ENCODE peak calls at places on chromosomes 1 and 21, in ten cellular contexts. One of them, this sample, is unnamed.

GRCh38 chr1:200512191-200512590 is 102.4 kb upstream of the ZNF281 start:
- DNase-seq in NCI-H1694 treated with DMSO at 0.1 percent for 48 hours: no peak
- DNase-seq in activated naive CD4-positive, alpha-beta T cell treated with Interleukin-2 at 50 U/mL for 16 hours: no peak
- DNase-seq in iPS-NIHi11: no peak
- DNase-seq in mucosa of descending colon: no peak
- DNase-seq in HT1080: peak
- DNase-seq in SK-MEL-5: no peak
- DNase-seq in astrocyte of the spinal cord: peak
- DNase-seq in cortex of kidney: no peak
- DNase-seq in anterior cingulate cortex: no peak
- DNase-seq in this sample: no peak

GRCh38 chr1:46492871-46493270 is 3.2 kb downstream of the DMBX1 start:
- DNase-seq in iPS-NIHi11: peak
- DNase-seq in anterior cingulate cortex: no peak
- DNase-seq in mucosa of descending colon: no peak
- DNase-seq in SK-MEL-5: no peak
- DNase-seq in cortex of kidney: no peak
- DNase-seq in NCI-H1694 treated with DMSO at 0.1 percent for 48 hours: no peak
- DNase-seq in astrocyte of the spinal cord: no peak
- DNase-seq in activated naive CD4-positive, alpha-beta T cell treated with Interleukin-2 at 50 U/mL for 16 hours: no peak
- DNase-seq in HT1080: no peak
- DNase-seq in this sample: no peak

GRCh38 chr1:26704629-26705028 is 8.8 kb downstream of the ARID1A start:
- DNase-seq in astrocyte of the spinal cord: no peak
- DNase-seq in SK-MEL-5: no peak
- DNase-seq in NCI-H1694 treated with DMSO at 0.1 percent for 48 hours: no peak
- DNase-seq in cortex of kidney: no peak
- DNase-seq in mucosa of descending colon: no peak
- DNase-seq in HT1080: no peak
- DNase-seq in activated naive CD4-positive, alpha-beta T cell treated with Interleukin-2 at 50 U/mL for 16 hours: no peak
- DNase-seq in anterior cingulate cortex: no peak
- DNase-seq in iPS-NIHi11: no peak
- DNase-seq in this sample: no peak

GRCh38 chr1:116409751-116410182 is 36.7 kb downstream of the ATP1A1 start:
- DNase-seq in SK-MEL-5: no peak
- DNase-seq in NCI-H1694 treated with DMSO at 0.1 percent for 48 hours: no peak
- DNase-seq in activated naive CD4-positive, alpha-beta T cell treated with Interleukin-2 at 50 U/mL for 16 hours: no peak
- DNase-seq in HT1080: no peak
- DNase-seq in mucosa of descending colon: no peak
- DNase-seq in cortex of kidney: no peak
- DNase-seq in astrocyte of the spinal cord: no peak
- DNase-seq in anterior cingulate cortex: no peak
- DNase-seq in iPS-NIHi11: no peak
- DNase-seq in this sample: no peak

GRCh38 chr1:5939268-5940060 is 52.8 kb downstream of the NPHP4 start:
- DNase-seq in anterior cingulate cortex: no peak
- DNase-seq in iPS-NIHi11: no peak
- DNase-seq in activated naive CD4-positive, alpha-beta T cell treated with Interleukin-2 at 50 U/mL for 16 hours: no peak
- DNase-seq in HT1080: no peak
- DNase-seq in cortex of kidney: no peak
- DNase-seq in mucosa of descending colon: no peak
- DNase-seq in NCI-H1694 treated with DMSO at 0.1 percent for 48 hours: no peak
- DNase-seq in astrocyte of the spinal cord: no peak
- DNase-seq in SK-MEL-5: no peak
- DNase-seq in this sample: no peak

GRCh38 chr1:145982010-145982723 is 14.2 kb downstream of the TXNIP start:
- DNase-seq in NCI-H1694 treated with DMSO at 0.1 percent for 48 hours: no peak
- DNase-seq in mucosa of descending colon: no peak
- DNase-seq in SK-MEL-5: no peak
- DNase-seq in anterior cingulate cortex: no peak
- DNase-seq in astrocyte of the spinal cord: no peak
- DNase-seq in iPS-NIHi11: no peak
- DNase-seq in cortex of kidney: no peak
- DNase-seq in HT1080: no peak
- DNase-seq in activated naive CD4-positive, alpha-beta T cell treated with Interleukin-2 at 50 U/mL for 16 hours: no peak
- DNase-seq in this sample: no peak

GRCh38 chr1:163162281-163162937 is 40.3 kb downstream of the RGS5 start:
- DNase-seq in HT1080: no peak
- DNase-seq in SK-MEL-5: no peak
- DNase-seq in mucosa of descending colon: no peak
- DNase-seq in cortex of kidney: no peak
- DNase-seq in activated naive CD4-positive, alpha-beta T cell treated with Interleukin-2 at 50 U/mL for 16 hours: no peak
- DNase-seq in astrocyte of the spinal cord: peak
- DNase-seq in iPS-NIHi11: no peak
- DNase-seq in NCI-H1694 treated with DMSO at 0.1 percent for 48 hours: no peak
- DNase-seq in anterior cingulate cortex: no peak
- DNase-seq in this sample: no peak

GRCh38 chr1:9078035-9078948 is 8.9 kb upstream of the SLC2A5 start:
- DNase-seq in iPS-NIHi11: no peak
- DNase-seq in NCI-H1694 treated with DMSO at 0.1 percent for 48 hours: no peak
- DNase-seq in cortex of kidney: no peak
- DNase-seq in mucosa of descending colon: no peak
- DNase-seq in HT1080: peak
- DNase-seq in activated naive CD4-positive, alpha-beta T cell treated with Interleukin-2 at 50 U/mL for 16 hours: no peak
- DNase-seq in anterior cingulate cortex: no peak
- DNase-seq in SK-MEL-5: peak
- DNase-seq in astrocyte of the spinal cord: peak
- DNase-seq in this sample: peak

GRCh38 chr1:95640746-95641145 is 406.7 kb downstream of the RWDD3 start:
- DNase-seq in NCI-H1694 treated with DMSO at 0.1 percent for 48 hours: no peak
- DNase-seq in iPS-NIHi11: no peak
- DNase-seq in astrocyte of the spinal cord: no peak
- DNase-seq in HT1080: no peak
- DNase-seq in cortex of kidney: no peak
- DNase-seq in SK-MEL-5: peak
- DNase-seq in activated naive CD4-positive, alpha-beta T cell treated with Interleukin-2 at 50 U/mL for 16 hours: no peak
- DNase-seq in mucosa of descending colon: no peak
- DNase-seq in anterior cingulate cortex: no peak
- DNase-seq in this sample: no peak

GRCh38 chr1:58898739-58899580 is 115.1 kb upstream of the JUN start:
- DNase-seq in mucosa of descending colon: peak
- DNase-seq in astrocyte of the spinal cord: no peak
- DNase-seq in HT1080: no peak
- DNase-seq in iPS-NIHi11: no peak
- DNase-seq in cortex of kidney: no peak
- DNase-seq in NCI-H1694 treated with DMSO at 0.1 percent for 48 hours: no peak
- DNase-seq in activated naive CD4-positive, alpha-beta T cell treated with Interleukin-2 at 50 U/mL for 16 hours: no peak
- DNase-seq in SK-MEL-5: peak
- DNase-seq in anterior cingulate cortex: no peak
- DNase-seq in this sample: no peak

GRCh38 chr1:193311226-193311948 is 125.0 kb upstream of the B3GALT2 start:
- DNase-seq in activated naive CD4-positive, alpha-beta T cell treated with Interleukin-2 at 50 U/mL for 16 hours: no peak
- DNase-seq in anterior cingulate cortex: no peak
- DNase-seq in HT1080: no peak
- DNase-seq in mucosa of descending colon: no peak
- DNase-seq in NCI-H1694 treated with DMSO at 0.1 percent for 48 hours: peak
- DNase-seq in iPS-NIHi11: no peak
- DNase-seq in cortex of kidney: no peak
- DNase-seq in SK-MEL-5: no peak
- DNase-seq in astrocyte of the spinal cord: no peak
- DNase-seq in this sample: no peak

GRCh38 chr1:2632051-2632430 is 775 bp downstream of the MMEL1 start:
- DNase-seq in activated naive CD4-positive, alpha-beta T cell treated with Interleukin-2 at 50 U/mL for 16 hours: no peak
- DNase-seq in cortex of kidney: no peak
- DNase-seq in HT1080: no peak
- DNase-seq in SK-MEL-5: no peak
- DNase-seq in anterior cingulate cortex: no peak
- DNase-seq in NCI-H1694 treated with DMSO at 0.1 percent for 48 hours: no peak
- DNase-seq in mucosa of descending colon: no peak
- DNase-seq in astrocyte of the spinal cord: no peak
- DNase-seq in iPS-NIHi11: no peak
- DNase-seq in this sample: no peak

GRCh38 chr1:54549181-54549924 is 1.3 kb downstream of the ACOT11 start:
- DNase-seq in anterior cingulate cortex: no peak
- DNase-seq in NCI-H1694 treated with DMSO at 0.1 percent for 48 hours: peak
- DNase-seq in activated naive CD4-positive, alpha-beta T cell treated with Interleukin-2 at 50 U/mL for 16 hours: no peak
- DNase-seq in iPS-NIHi11: peak
- DNase-seq in HT1080: no peak
- DNase-seq in mucosa of descending colon: no peak
- DNase-seq in cortex of kidney: no peak
- DNase-seq in astrocyte of the spinal cord: no peak
- DNase-seq in SK-MEL-5: no peak
- DNase-seq in this sample: no peak

GRCh38 chr21:31913191-31913608 is 40.4 kb downstream of the HUNK start:
- DNase-seq in NCI-H1694 treated with DMSO at 0.1 percent for 48 hours: no peak
- DNase-seq in astrocyte of the spinal cord: no peak
- DNase-seq in SK-MEL-5: no peak
- DNase-seq in HT1080: no peak
- DNase-seq in iPS-NIHi11: no peak
- DNase-seq in cortex of kidney: no peak
- DNase-seq in anterior cingulate cortex: no peak
- DNase-seq in activated naive CD4-positive, alpha-beta T cell treated with Interleukin-2 at 50 U/mL for 16 hours: no peak
- DNase-seq in mucosa of descending colon: no peak
- DNase-seq in this sample: no peak

GRCh38 chr21:37357691-37358090 is 8.9 kb upstream of the DYRK1A start:
- DNase-seq in SK-MEL-5: no peak
- DNase-seq in astrocyte of the spinal cord: no peak
- DNase-seq in cortex of kidney: no peak
- DNase-seq in HT1080: no peak
- DNase-seq in iPS-NIHi11: no peak
- DNase-seq in mucosa of descending colon: no peak
- DNase-seq in activated naive CD4-positive, alpha-beta T cell treated with Interleukin-2 at 50 U/mL for 16 hours: no peak
- DNase-seq in NCI-H1694 treated with DMSO at 0.1 percent for 48 hours: no peak
- DNase-seq in anterior cingulate cortex: no peak
- DNase-seq in this sample: no peak

GRCh38 chr1:231550448-231550781 is 21.9 kb downstream of the TSNAX start:
- DNase-seq in cortex of kidney: no peak
- DNase-seq in iPS-NIHi11: peak
- DNase-seq in astrocyte of the spinal cord: peak
- DNase-seq in anterior cingulate cortex: no peak
- DNase-seq in NCI-H1694 treated with DMSO at 0.1 percent for 48 hours: no peak
- DNase-seq in HT1080: peak
- DNase-seq in SK-MEL-5: peak
- DNase-seq in mucosa of descending colon: no peak
- DNase-seq in activated naive CD4-positive, alpha-beta T cell treated with Interleukin-2 at 50 U/mL for 16 hours: peak
- DNase-seq in this sample: no peak

GRCh38 chr1:161119379-161120061 is 1.6 kb downstream of the NIT1 start:
- DNase-seq in cortex of kidney: no peak
- DNase-seq in NCI-H1694 treated with DMSO at 0.1 percent for 48 hours: no peak
- DNase-seq in mucosa of descending colon: no peak
- DNase-seq in iPS-NIHi11: peak
- DNase-seq in anterior cingulate cortex: no peak
- DNase-seq in SK-MEL-5: peak
- DNase-seq in HT1080: peak
- DNase-seq in activated naive CD4-positive, alpha-beta T cell treated with Interleukin-2 at 50 U/mL for 16 hours: peak
- DNase-seq in astrocyte of the spinal cord: peak
- DNase-seq in this sample: no peak

GRCh38 chr1:239432255-239432654 is 45.9 kb downstream of the CHRM3 start:
- DNase-seq in HT1080: no peak
- DNase-seq in activated naive CD4-positive, alpha-beta T cell treated with Interleukin-2 at 50 U/mL for 16 hours: no peak
- DNase-seq in iPS-NIHi11: no peak
- DNase-seq in anterior cingulate cortex: no peak
- DNase-seq in SK-MEL-5: no peak
- DNase-seq in astrocyte of the spinal cord: no peak
- DNase-seq in cortex of kidney: no peak
- DNase-seq in mucosa of descending colon: no peak
- DNase-seq in NCI-H1694 treated with DMSO at 0.1 percent for 48 hours: no peak
- DNase-seq in this sample: no peak

GRCh38 chr1:193260925-193261324 is 74.5 kb upstream of the B3GALT2 start:
- DNase-seq in HT1080: no peak
- DNase-seq in astrocyte of the spinal cord: no peak
- DNase-seq in NCI-H1694 treated with DMSO at 0.1 percent for 48 hours: no peak
- DNase-seq in cortex of kidney: no peak
- DNase-seq in iPS-NIHi11: no peak
- DNase-seq in activated naive CD4-positive, alpha-beta T cell treated with Interleukin-2 at 50 U/mL for 16 hours: no peak
- DNase-seq in mucosa of descending colon: no peak
- DNase-seq in anterior cingulate cortex: no peak
- DNase-seq in SK-MEL-5: no peak
- DNase-seq in this sample: no peak

This sample was measured in non-pigmented ciliary epithelial cell.